ENCODE peak calls at places on chromosomes 11 and 22, in six cellular contexts. P is amniotic stem cell, Y is BE2C, E is HFF-Myc, D is posterior cingulate gyrus, U is osteocyte. G is an unnamed sample.

GRCh38 chr11:57406337-57406904 is 16.0 kb upstream of the PRG2 start:
- DNase-seq in P (no peak), Y (no peak), E (no peak), D (no peak), U (no peak), G (no peak)

GRCh38 chr22:36398602-36399472 is 11.1 kb upstream of the MYH9 start:
- DNase-seq in P (no peak), Y (no peak), E (no peak), D (no peak), U (no peak), G (no peak)

GRCh38 chr11:69905202-69905535 is 86.0 kb upstream of the FGF3 start:
- DNase-seq in P (no peak), Y (peak), E (no peak), D (no peak), U (no peak), G (no peak)

GRCh38 chr11:95500466-95500865 is 269.5 kb upstream of the SESN3 start:
- DNase-seq in P (no peak), Y (no peak), E (no peak), D (no peak), U (no peak), G (no peak)

GRCh38 chr11:38138972-38139371 is 1540.9 kb upstream of the RAG2 start:
- DNase-seq in P (no peak), Y (no peak), E (no peak), D (no peak), U (no peak), G (no peak)

GRCh38 chr11:28739489-28740280 is 631.5 kb downstream of the METTL15 start:
- DNase-seq in P (no peak), Y (no peak), E (no peak), D (no peak), U (no peak), G (no peak)

GRCh38 chr11:131064373-131064991 is 148.2 kb upstream of the SNX19 start:
- DNase-seq in P (peak), Y (peak), E (peak), D (peak), U (no peak), G (no peak)

GRCh38 chr22:29060931-29061330 is 700 bp downstream of the C22orf31 start:
- DNase-seq in P (no peak), Y (no peak), E (no peak), D (no peak), U (no peak), G (no peak)

GRCh38 chr11:15942126-15942525 is 414.2 kb downstream of the SOX6 start:
- DNase-seq in P (no peak), Y (no peak), E (no peak), D (no peak), U (peak), G (no peak)

GRCh38 chr22:33678523-33678922 is 241.8 kb downstream of the LARGE1 start:
- DNase-seq in P (no peak), Y (no peak), E (no peak), D (no peak), U (no peak), G (no peak)

GRCh38 chr22:32354360-32355351 is 3.0 kb upstream of the RFPL3 start:
- DNase-seq in P (no peak), Y (no peak), E (peak), D (no peak), U (no peak), G (no peak)

GRCh38 chr11:107453594-107454286 is 3.9 kb downstream of the CWF19L2 start:
- DNase-seq in P (no peak), Y (no peak), E (no peak), D (no peak), U (no peak), G (no peak)

GRCh38 chr11:70067591-70068341 is 10.4 kb upstream of the ANO1 start:
- DNase-seq in P (no peak), Y (no peak), E (no peak), D (no peak), U (peak), G (no peak)

GRCh38 chr11:12682730-12683500 is 8.7 kb downstream of the TEAD1 start:
- DNase-seq in P (no peak), Y (no peak), E (no peak), D (no peak), U (no peak), G (no peak)

GRCh38 chr11:83087035-83087434 is 15.3 kb upstream of the RAB30 start:
- DNase-seq in P (no peak), Y (no peak), E (no peak), D (no peak), U (no peak), G (no peak)

GRCh38 chr11:133595998-133596590 is 63.8 kb upstream of the OPCML start:
- DNase-seq in P (no peak), Y (no peak), E (no peak), D (no peak), U (no peak), G (no peak)

GRCh38 chr11:124745835-124746620 is 6.0 kb downstream of the VSIG2 start:
- DNase-seq in P (no peak), Y (no peak), E (no peak), D (no peak), U (no peak), G (no peak)

GRCh38 chr22:45692549-45692948 is 20.9 kb downstream of the ATXN10 start:
- DNase-seq in P (no peak), Y (no peak), E (no peak), D (no peak), U (no peak), G (no peak)

GRCh38 chr22:42928969-42929837 is 72.1 kb upstream of the ARFGAP3 start:
- DNase-seq in P (no peak), Y (no peak), E (no peak), D (no peak), U (no peak), G (no peak)

GRCh38 chr11:92528051-92528450 is 303.4 kb downstream of the FAT3 start:
- DNase-seq in P (no peak), Y (no peak), E (no peak), D (no peak), U (no peak), G (peak)

GRCh38 chr11:75667831-75668507 is 869 bp downstream of the MAP6 start:
- DNase-seq in P (no peak), Y (peak), E (no peak), D (peak), U (peak), G (no peak)

GRCh38 chr11:28040384-28040783 is 67.6 kb downstream of the KIF18A start:
- DNase-seq in P (no peak), Y (no peak), E (no peak), D (no peak), U (no peak), G (no peak)

GRCh38 chr11:96050435-96051182 is 126.7 kb upstream of the MTMR2 start:
- DNase-seq in P (no peak), Y (no peak), E (no peak), D (no peak), U (no peak), G (no peak)

GRCh38 chr22:35452351-35452781 is 52.4 kb downstream of the MCM5 start:
- DNase-seq in P (no peak), Y (no peak), E (no peak), D (no peak), U (no peak), G (no peak)

GRCh38 chr11:64297722-64298358 is 2.3 kb upstream of the CATSPERZ start:
- DNase-seq in P (no peak), Y (no peak), E (no peak), D (no peak), U (no peak), G (no peak)

GRCh38 chr11:13896175-13896989 is 66.1 kb upstream of the SPON1 start:
- DNase-seq in P (no peak), Y (no peak), E (no peak), D (no peak), U (no peak), G (no peak)

GRCh38 chr11:35558468-35558867 is 33.1 kb upstream of the PAMR1 start:
- DNase-seq in P (no peak), Y (no peak), E (no peak), D (no peak), U (no peak), G (no peak)

GRCh38 chr11:125766251-125766650 is 12.4 kb downstream of the PATE2 start:
- DNase-seq in P (no peak), Y (no peak), E (no peak), D (no peak), U (no peak), G (no peak)

GRCh38 chr11:45527898-45528297 is 137.5 kb downstream of the CHST1 start:
- DNase-seq in P (no peak), Y (no peak), E (no peak), D (no peak), U (no peak), G (no peak)

GRCh38 chr22:35318346-35319215 is 18.9 kb downstream of the TOM1 start:
- DNase-seq in P (no peak), Y (no peak), E (no peak), D (no peak), U (no peak), G (no peak)

GRCh38 chr11:134338068-134338467 is 6.3 kb downstream of the GLB1L2 start:
- DNase-seq in P (no peak), Y (no peak), E (no peak), D (no peak), U (no peak), G (no peak)

GRCh38 chr11:5129457-5129877 is 8.7 kb downstream of the OR52A5 start:
- DNase-seq in P (peak), Y (no peak), E (no peak), D (no peak), U (no peak), G (no peak)

G was measured in BJ.